ENCODE peak calls at places on chromosomes 11 and 22, in eight cellular contexts. K, E, M, J, U, H, V and G are unnamed samples.

GRCh38 chr11:17865765-17866428 is 131.3 kb downstream of the KCNC1 start:
- DNase-seq in K (no peak), E (no peak), M (no peak), J (no peak), U (no peak), H (no peak), V (no peak), G (no peak)

GRCh38 chr11:79055866-79056632 is 384.8 kb downstream of the TENM4 start:
- DNase-seq in K (no peak), E (no peak), M (peak), J (peak), U (peak), H (no peak), V (no peak), G (no peak)

GRCh38 chr11:123251656-123252344 is 56.8 kb upstream of the CLMP start:
- DNase-seq in K (no peak), E (no peak), M (peak), J (peak), U (no peak), H (no peak), V (no peak), G (no peak)

GRCh38 chr22:26481112-26481693 is 2.4 kb downstream of the HPS4 start:
- DNase-seq in K (no peak), E (no peak), M (no peak), J (no peak), U (no peak), H (no peak), V (no peak), G (no peak)

GRCh38 chr11:134330611-134331564 is 900 bp upstream of the GLB1L2 start:
- DNase-seq in K (no peak), E (no peak), M (no peak), J (no peak), U (peak), H (no peak), V (no peak), G (peak)

GRCh38 chr11:62860835-62861563 is 19.7 kb upstream of the SLC3A2 start:
- DNase-seq in K (no peak), E (no peak), M (no peak), J (no peak), U (no peak), H (no peak), V (no peak), G (no peak)

GRCh38 chr11:75566763-75567279 is 4.8 kb downstream of the SERPINH1 start:
- DNase-seq in K (no peak), E (no peak), M (no peak), J (no peak), U (no peak), H (no peak), V (no peak), G (no peak)

GRCh38 chr22:19060356-19061009 is 61.7 kb downstream of the DGCR2 start:
- DNase-seq in K (no peak), E (no peak), M (peak), J (no peak), U (no peak), H (no peak), V (no peak), G (no peak)

GRCh38 chr11:20276661-20277000 is 86.9 kb upstream of the HTATIP2 start:
- DNase-seq in K (no peak), E (no peak), M (no peak), J (no peak), U (no peak), H (no peak), V (no peak), G (peak)

GRCh38 chr11:67439321-67440228 is 2.1 kb upstream of the PTPRCAP start:
- DNase-seq in K (no peak), E (no peak), M (peak), J (peak), U (peak), H (no peak), V (peak), G (peak)